ENCODE peak calls at places on chromosomes 5 and 9, in five cellular contexts. One of them, this sample, is unnamed.

GRCh38 chr5:149667084-149667826 is 62.9 kb upstream of the PPARGC1B start:
- DNase-seq in PC-3: peak; percentile 79
- DNase-seq in GM23338: peak; percentile 75
- DNase-seq in GM23248: peak; percentile 27
- DNase-seq in neural progenitor cell: peak; percentile 55
- DNase-seq in this sample: peak; percentile 47

GRCh38 chr5:111119856-111120255 is 27.7 kb downstream of the WDR36 start:
- DNase-seq in neural progenitor cell: no peak
- DNase-seq in GM23248: no peak
- DNase-seq in GM23338: no peak
- DNase-seq in PC-3: no peak
- DNase-seq in this sample: no peak

GRCh38 chr5:53253421-53253871 is 143.9 kb upstream of the MOCS2 start:
- DNase-seq in GM23338: no peak
- DNase-seq in PC-3: peak; percentile 59
- DNase-seq in GM23248: peak; percentile 65
- DNase-seq in neural progenitor cell: no peak
- DNase-seq in this sample: peak; percentile 94

GRCh38 chr5:172175263-172175719 is 12.7 kb downstream of the STK10 start:
- DNase-seq in GM23338: no peak
- DNase-seq in PC-3: no peak
- DNase-seq in GM23248: no peak
- DNase-seq in neural progenitor cell: no peak
- DNase-seq in this sample: peak; percentile 90

GRCh38 chr5:96601200-96601599 is 61.0 kb upstream of the CAST start:
- DNase-seq in PC-3: no peak
- DNase-seq in neural progenitor cell: no peak
- DNase-seq in GM23338: no peak
- DNase-seq in GM23248: no peak
- DNase-seq in this sample: no peak

GRCh38 chr5:134153241-134153640 is 23.5 kb downstream of the SKP1 start:
- DNase-seq in neural progenitor cell: no peak
- DNase-seq in GM23338: no peak
- DNase-seq in PC-3: no peak
- DNase-seq in GM23248: no peak
- DNase-seq in this sample: no peak

GRCh38 chr5:3010953-3011763 is 259.7 kb upstream of the IRX2 start:
- DNase-seq in neural progenitor cell: no peak
- DNase-seq in PC-3: no peak
- DNase-seq in GM23338: no peak
- DNase-seq in GM23248: no peak
- DNase-seq in this sample: no peak

GRCh38 chr5:95739857-95740256 is 8.7 kb downstream of the RHOBTB3 start:
- DNase-seq in GM23248: no peak
- DNase-seq in neural progenitor cell: no peak
- DNase-seq in PC-3: no peak
- DNase-seq in GM23338: no peak
- DNase-seq in this sample: no peak

GRCh38 chr5:147712024-147712423 is 70.5 kb downstream of the JAKMIP2 start:
- DNase-seq in neural progenitor cell: no peak
- DNase-seq in GM23338: no peak
- DNase-seq in PC-3: no peak
- DNase-seq in GM23248: no peak
- DNase-seq in this sample: no peak

GRCh38 chr5:98510111-98510510 is 263.4 kb upstream of the RGMB start:
- DNase-seq in PC-3: peak; percentile 28
- DNase-seq in GM23338: peak; percentile 9
- DNase-seq in neural progenitor cell: no peak
- DNase-seq in GM23248: peak; percentile 58
- DNase-seq in this sample: no peak

GRCh38 chr5:82924241-82924989 is 152.8 kb downstream of the TMEM167A start:
- DNase-seq in neural progenitor cell: no peak
- DNase-seq in GM23248: no peak
- DNase-seq in PC-3: peak; percentile 15
- DNase-seq in GM23338: no peak
- DNase-seq in this sample: no peak

DNA sequence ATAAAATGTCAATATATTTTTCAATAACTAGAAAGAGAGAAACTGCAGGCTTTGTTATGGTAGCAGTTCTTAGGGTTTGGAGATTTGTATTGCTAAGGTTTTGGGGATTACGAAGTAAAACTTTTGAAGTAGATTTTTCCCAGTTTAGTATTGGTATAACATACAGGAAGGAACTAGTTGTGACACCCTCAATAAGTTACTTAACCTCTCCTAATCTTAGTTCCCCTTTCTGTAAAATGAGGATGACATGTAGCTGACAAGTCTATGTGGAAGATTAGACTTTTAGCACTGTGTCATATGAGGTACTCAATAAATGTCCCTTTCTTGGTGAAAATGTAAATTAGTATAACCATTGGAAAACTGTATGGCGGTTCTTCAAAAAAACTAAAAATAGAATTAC is 73.4 kb upstream of the ATG10 start:
- DNase-seq in GM23248: no peak
- DNase-seq in neural progenitor cell: no peak
- DNase-seq in GM23338: no peak
- DNase-seq in PC-3: no peak
- DNase-seq in this sample: no peak
- H3K4me1 ChIP-seq in GM23248: no peaks in the 10 kb centered on the region
- H3K4me1 ChIP-seq in neural progenitor cell: no peaks in the 10 kb centered on the region
- H3K4me1 ChIP-seq in GM23338: no peaks in the 10 kb centered on the region
- H3K4me1 ChIP-seq in PC-3: no peaks in the 10 kb centered on the region
- H3K4me1 ChIP-seq in this sample: no peaks in the 10 kb centered on the region

DNA sequence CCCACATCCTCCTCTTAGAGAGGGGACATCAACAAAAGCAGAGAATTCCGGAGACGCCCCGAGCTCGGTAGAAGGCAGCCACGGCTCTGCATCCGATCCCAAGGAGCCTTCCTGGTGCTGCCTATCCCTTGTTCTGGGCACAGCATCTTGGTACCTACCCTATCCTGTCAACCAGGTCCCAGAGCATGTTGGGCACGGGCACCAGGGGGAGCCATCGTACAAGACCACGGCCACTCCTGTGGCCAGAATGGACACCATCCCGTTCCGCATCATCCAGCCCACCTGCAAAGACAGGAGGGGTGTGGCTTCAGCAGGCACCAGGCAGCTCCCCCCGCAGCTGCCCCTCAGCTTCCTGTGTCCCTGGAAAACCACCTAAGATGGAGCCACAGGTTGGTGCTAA is 62.7 kb upstream of the ZNF354A start:
- DNase-seq in GM23338: peak; percentile 90
- DNase-seq in neural progenitor cell: peak; percentile 70
- DNase-seq in GM23248: no peak
- DNase-seq in PC-3: peak; percentile 63
- DNase-seq in this sample: no peak
- TF ChIP-seq EZH2phosphoT487 in GM23338: no peak
- TF ChIP-seq EZH2phosphoT487 in neural progenitor cell: no peak
- TF ChIP-seq EZH2phosphoT487 in GM23248: no peak
- TF ChIP-seq EZH2phosphoT487 in PC-3: no peak
- TF ChIP-seq EZH2phosphoT487 in this sample: no peak

GRCh38 chr5:10352404-10353240 is 873 bp upstream of the MARCHF6 start:
- DNase-seq in PC-3: peak; percentile 54
- DNase-seq in neural progenitor cell: peak; percentile 75
- DNase-seq in GM23248: peak; percentile 69
- DNase-seq in GM23338: peak; percentile 64
- DNase-seq in this sample: peak; percentile 74

GRCh38 chr5:10354048-10354872 is 765 bp downstream of the MARCHF6 start:
- DNase-seq in GM23338: peak; percentile 53
- DNase-seq in PC-3: peak; percentile 69
- DNase-seq in neural progenitor cell: peak; percentile 63
- DNase-seq in GM23248: peak; percentile 69
- DNase-seq in this sample: peak; percentile 50

GRCh38 chr5:10351882-10352395 is 1.6 kb upstream of the MARCHF6 start:
- DNase-seq in PC-3: no peak
- DNase-seq in GM23248: no peak
- DNase-seq in neural progenitor cell: no peak
- DNase-seq in GM23338: no peak
- DNase-seq in this sample: no peak

GRCh38 chr5:10353241-10354047 is at the start of gene MARCHF6:
- DNase-seq in GM23338: peak; percentile 97
- DNase-seq in PC-3: peak; percentile 99
- DNase-seq in GM23248: peak; percentile 97
- DNase-seq in neural progenitor cell: peak; percentile 98
- DNase-seq in this sample: peak; percentile 97

GRCh38 chr5:10355071-10355889 is 1.8 kb downstream of the MARCHF6 start:
- DNase-seq in neural progenitor cell: no peak
- DNase-seq in GM23248: peak; percentile 79
- DNase-seq in GM23338: no peak
- DNase-seq in PC-3: peak; percentile 69
- DNase-seq in this sample: peak; percentile 86
- H3K4me3 ChIP-seq in neural progenitor cell: peak overlapping the region; percentile 98
- H3K4me3 ChIP-seq in GM23248: peak overlapping the region; percentile 96
- H3K4me3 ChIP-seq in GM23338: peak overlapping the region; percentile 82
- H3K4me3 ChIP-seq in PC-3: peak overlapping the region; percentile 92
- H3K4me3 ChIP-seq in this sample: peak overlapping the region; percentile 81

DNA sequence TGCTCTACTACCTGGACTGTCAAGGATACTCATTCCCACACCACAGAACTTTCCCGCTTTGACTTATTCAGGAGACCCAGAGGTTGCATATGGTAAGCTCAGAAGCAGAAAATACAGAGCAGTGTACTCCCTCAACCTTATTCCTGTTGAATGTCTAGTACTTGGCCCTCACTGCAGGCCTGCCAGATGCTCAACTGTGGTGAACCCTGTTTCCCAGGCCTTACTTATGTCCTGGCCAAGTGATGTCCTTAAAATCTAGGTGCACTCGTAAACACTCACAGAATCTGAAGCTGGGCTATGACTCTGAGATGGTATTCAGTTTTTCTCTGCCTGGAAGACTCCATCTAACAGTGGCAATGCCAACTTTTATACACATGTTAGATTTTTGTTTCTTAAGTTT is 21.0 kb downstream of the DIAPH1 start:
- DNase-seq in neural progenitor cell: no peak
- DNase-seq in PC-3: no peak
- DNase-seq in GM23248: no peak
- DNase-seq in GM23338: no peak
- DNase-seq in this sample: no peak
- H3K4me1 ChIP-seq in neural progenitor cell: peaks cover 7% of the 10 kb centered on the region
- H3K4me1 ChIP-seq in PC-3: no peaks in the 10 kb centered on the region
- H3K4me1 ChIP-seq in GM23248: peaks cover 18% of the 10 kb centered on the region
- H3K4me1 ChIP-seq in GM23338: no peaks in the 10 kb centered on the region
- H3K4me1 ChIP-seq in this sample: peaks cover 8% of the 10 kb centered on the region

GRCh38 chr9:13718086-13718485 is 438.6 kb upstream of the MPDZ start:
- DNase-seq in neural progenitor cell: no peak
- DNase-seq in GM23248: peak; percentile 37
- DNase-seq in PC-3: peak; percentile 78
- DNase-seq in GM23338: no peak
- DNase-seq in this sample: peak; percentile 39
- TF ChIP-seq EZH2phosphoT487 in neural progenitor cell: no peak
- TF ChIP-seq EZH2phosphoT487 in GM23248: no peak
- TF ChIP-seq EZH2phosphoT487 in PC-3: no peak
- TF ChIP-seq EZH2phosphoT487 in GM23338: no peak
- TF ChIP-seq EZH2phosphoT487 in this sample: no peak

This sample was measured in MM.1S.